ENCODE peak calls at places on chromosomes 5 and 9, in four cellular contexts. H is GM10248, U is right cardiac atrium, R is AG20443. I is an unnamed sample.

GRCh38 chr5:68173007-68173406 is 42.5 kb upstream of the PIK3R1 start:
- DNase-seq in H (no peak), U (no peak), R (no peak), I (no peak)

GRCh38 chr5:73938280-73938937 is 312.4 kb downstream of the ARHGEF28 start:
- DNase-seq in H (no peak), U (no peak), R (peak), I (no peak)

GRCh38 chr9:78004478-78005229 is 27.0 kb downstream of the GNAQ start:
- DNase-seq in H (no peak), U (no peak), R (no peak), I (no peak)

GRCh38 chr5:32346869-32347268 is 34.1 kb upstream of the MTMR12 start:
- DNase-seq in H (no peak), U (no peak), R (no peak), I (no peak)

GRCh38 chr9:86406366-86406765 is 52.2 kb upstream of the TUT7 start:
- DNase-seq in H (no peak), U (no peak), R (peak), I (no peak)

GRCh38 chr5:53130206-53130605 is 20.6 kb upstream of the MOCS2 start:
- DNase-seq in H (no peak), U (no peak), R (peak), I (no peak)

GRCh38 chr9:129008469-129008965 is 19.6 kb downstream of the SH3GLB2 start:
- DNase-seq in H (no peak), U (peak), R (no peak), I (no peak)

GRCh38 chr5:58107704-58108103 is 352.2 kb downstream of the PLK2 start:
- DNase-seq in H (no peak), U (no peak), R (no peak), I (no peak)

GRCh38 chr9:19782005-19782404 is 6.8 kb downstream of the SLC24A2 start:
- DNase-seq in H (no peak), U (no peak), R (no peak), I (no peak)

GRCh38 chr5:77871946-77872345 is 95.8 kb upstream of the TBCA start:
- DNase-seq in H (no peak), U (no peak), R (no peak), I (no peak)

GRCh38 chr5:150131978-150132694 is 23.5 kb downstream of the PDGFRB start:
- DNase-seq in H (no peak), U (no peak), R (peak), I (no peak)

GRCh38 chr9:133533878-133534277 is 626 bp upstream of the ADAMTSL2 start:
- DNase-seq in H (no peak), U (peak), R (peak), I (no peak)

GRCh38 chr9:87865626-87866025 is 17.1 kb upstream of the SPATA31E1 start:
- DNase-seq in H (no peak), U (no peak), R (no peak), I (no peak)

GRCh38 chr9:38443597-38443996 is 19.3 kb upstream of the IGFBPL1 start:
- DNase-seq in H (no peak), U (no peak), R (no peak), I (no peak)

GRCh38 chr5:160843240-160843639 is 8.8 kb downstream of the ATP10B start:
- DNase-seq in H (peak), U (no peak), R (no peak), I (no peak)

GRCh38 chr5:179475211-179475840 is 75.0 kb upstream of the RUFY1 start:
- DNase-seq in H (no peak), U (no peak), R (no peak), I (no peak)

GRCh38 chr9:126666155-126666803 is 52.6 kb downstream of the LMX1B start:
- DNase-seq in H (peak), U (no peak), R (no peak), I (no peak)

GRCh38 chr5:180286-180918 is 10.9 kb upstream of the LRRC14B start:
- DNase-seq in H (no peak), U (no peak), R (no peak), I (no peak)

GRCh38 chr9:6845881-6846280 is 88.1 kb downstream of the KDM4C start:
- DNase-seq in H (no peak), U (no peak), R (peak), I (no peak)

GRCh38 chr5:169744336-169744735 is 107.3 kb downstream of the DOCK2 start:
- DNase-seq in H (no peak), U (no peak), R (peak), I (no peak)